ENCODE peak calls at places on chromosomes 1 and 21, in nine cellular contexts. M is body of pancreas; L is HCT116; P is astrocyte; C is left lung; Q is mucosa of descending colon; Y is spleen; Z is ovary; X is CD4-positive, alpha-beta T cell. E is an unnamed sample. For H3K9me3, the result is how much of the 10 kb centered on the place peaks cover.

GRCh38 chr1:59815892-59816291 is 1.1 kb downstream of the HOOK1 start:
- DNase-seq in M (no peak), L (no peak), P (no peak), C (no peak), Q (no peak), Y (no peak), Z (no peak), X (no peak), E (no peak)

GRCh38 chr1:48790397-48790796 is 13.7 kb upstream of the BEND5 start:
- DNase-seq in M (no peak), L (no peak), P (no peak), C (no peak), Q (no peak), Y (no peak), Z (no peak), X (no peak), E (no peak)

GRCh38 chr1:83802023-83802422 is 196.9 kb downstream of the TTLL7 start:
- DNase-seq in M (no peak), L (no peak), P (no peak), C (no peak), Q (no peak), Y (no peak), Z (no peak), X (no peak), E (no peak)

GRCh38 chr1:60831780-60832179 is 250.6 kb upstream of the NFIA start:
- DNase-seq in M (no peak), L (no peak), P (no peak), C (no peak), Q (no peak), Y (no peak), Z (no peak), X (no peak), E (no peak)

GRCh38 chr1:2594641-2595131 is 8.1 kb downstream of the PRXL2B start:
- DNase-seq in M (no peak), L (no peak), P (no peak), C (peak), Q (no peak), Y (peak), Z (peak), X (no peak), E (no peak)

GRCh38 chr21:34726627-34727337 is 58.0 kb downstream of the CLIC6 start:
- DNase-seq in M (no peak), L (no peak), P (peak), C (no peak), Q (no peak), Y (no peak), Z (no peak), X (no peak), E (no peak)

GRCh38 chr1:36320291-36320758 is 3.1 kb downstream of the EVA1B start:
- DNase-seq in M (no peak), L (no peak), P (no peak), C (no peak), Q (no peak), Y (no peak), Z (peak), X (no peak), E (no peak)

GRCh38 chr1:195604287-195604686 is 1004.0 kb downstream of the KCNT2 start:
- DNase-seq in M (no peak), L (no peak), P (peak), C (no peak), Q (no peak), Y (no peak), Z (no peak), X (no peak), E (no peak)

GRCh38 chr1:223097713-223098112 is 45.3 kb downstream of the TLR5 start:
- DNase-seq in M (no peak), L (no peak), P (no peak), C (no peak), Q (no peak), Y (no peak), Z (no peak), X (no peak), E (no peak)

GRCh38 chr1:47724427-47724999 is 272.7 kb downstream of the TRABD2B start:
- DNase-seq in M (no peak), L (no peak), P (no peak), C (no peak), Q (peak), Y (no peak), Z (no peak), X (no peak), E (no peak)

GRCh38 chr1:162687870-162688269 is 55.6 kb downstream of the DDR2 start:
- DNase-seq in M (no peak), L (no peak), P (no peak), C (no peak), Q (no peak), Y (no peak), Z (no peak), X (no peak), E (no peak)

GRCh38 chr1:33255347-33256311 is 663 bp upstream of the ZNF362 start:
- DNase-seq in M (peak), L (peak), P (peak), C (peak), Q (peak), Y (peak), Z (peak), X (peak), E (peak)

GRCh38 chr1:243946946-243947345 is 96.9 kb upstream of the AKT3 start:
- DNase-seq in M (no peak), L (no peak), P (no peak), C (no peak), Q (no peak), Y (no peak), Z (no peak), X (peak), E (no peak)

GRCh38 chr1:33130297-33130696 is 49.3 kb downstream of the AZIN2 start:
- DNase-seq in M (no peak), L (no peak), P (no peak), C (no peak), Q (no peak), Y (no peak), Z (no peak), X (no peak), E (peak)

GRCh38 chr1:52842643-52843310 is at the start of gene ZYG11A:
- DNase-seq in M (peak), L (no peak), P (peak), C (peak), Q (peak), Y (peak), Z (peak), X (peak), E (no peak)

GRCh38 chr1:6776895-6777294 is 8.4 kb upstream of the CAMTA1 start:
- DNase-seq in M (no peak), L (no peak), P (no peak), C (no peak), Q (peak), Y (no peak), Z (no peak), X (no peak), E (no peak)

GRCh38 chr1:235511470-235512240 is 7.4 kb upstream of the B3GALNT2 start:
- DNase-seq in M (no peak), L (no peak), P (peak), C (no peak), Q (no peak), Y (no peak), Z (no peak), X (no peak), E (no peak)

GRCh38 chr1:183595537-183595936 is 5.3 kb upstream of the NCF2 start:
- DNase-seq in M (no peak), L (no peak), P (no peak), C (no peak), Q (no peak), Y (no peak), Z (no peak), X (no peak), E (no peak)

GRCh38 chr1:225962440-225962975 is 21.5 kb upstream of the LEFTY2 start:
- DNase-seq in M (peak), L (no peak), P (no peak), C (no peak), Q (peak), Y (peak), Z (peak), X (peak), E (no peak)

GRCh38 chr1:103448560-103448959 is 76.9 kb upstream of the RNPC3 start:
- DNase-seq in M (no peak), L (no peak), P (peak), C (no peak), Q (no peak), Y (no peak), Z (no peak), X (no peak), E (no peak)

GRCh38 chr1:109886827-109887226 is 23.8 kb upstream of the CSF1 start:
- DNase-seq in M (peak), L (no peak), P (no peak), C (peak), Q (peak), Y (peak), Z (no peak), X (no peak), E (no peak)

GRCh38 chr1:16925635-16926490 is 4.1 kb downstream of the CROCC start:
- DNase-seq in M (no peak), L (no peak), P (no peak), C (no peak), Q (no peak), Y (no peak), Z (no peak), X (no peak), E (no peak)

GRCh38 chr1:155086182-155086741 is 7.6 kb downstream of the EFNA3 start:
- DNase-seq in M (peak), L (no peak), P (no peak), C (peak), Q (peak), Y (peak), Z (peak), X (peak), E (peak)

GRCh38 chr1:107477233-107477632 is 336.4 kb downstream of the NTNG1 start:
- DNase-seq in M (no peak), L (no peak), P (no peak), C (no peak), Q (peak), Y (no peak), Z (no peak), X (no peak), E (no peak)

GRCh38 chr1:61076728-61077675 is 5.4 kb upstream of the NFIA start:
- DNase-seq in M (peak), L (peak), P (peak), C (peak), Q (peak), Y (peak), Z (peak), X (peak), E (peak)

GRCh38 chr1:204466416-204467405 is 27.9 kb downstream of the PIK3C2B start:
- DNase-seq in M (peak), L (no peak), P (no peak), C (no peak), Q (no peak), Y (no peak), Z (no peak), X (no peak), E (peak)

GRCh38 chr1:237012789-237013383 is 8.6 kb upstream of the MT1HL1 start:
- DNase-seq in M (peak), L (no peak), P (peak), C (peak), Q (peak), Y (no peak), Z (peak), X (no peak), E (no peak)

GRCh38 chr1:168145184-168146159 is 8.7 kb upstream of the GPR161 start:
- DNase-seq in M (peak), L (peak), P (peak), C (peak), Q (peak), Y (peak), Z (peak), X (peak), E (peak)

GRCh38 chr1:111716371-111716770 is 22.8 kb downstream of the INKA2 start:
- DNase-seq in M (no peak), L (no peak), P (no peak), C (no peak), Q (no peak), Y (no peak), Z (no peak), X (no peak), E (no peak)

GRCh38 chr1:75643460-75643859 is 32.5 kb upstream of the SLC44A5 start:
- DNase-seq in M (no peak), L (no peak), P (no peak), C (no peak), Q (no peak), Y (no peak), Z (no peak), X (no peak), E (no peak)

GRCh38 chr1:77948841-77949424 is 29.9 kb downstream of the FUBP1 start:
- DNase-seq in M (peak), L (peak), P (peak), C (no peak), Q (no peak), Y (no peak), Z (no peak), X (no peak), E (no peak)

GRCh38 chr1:117534995-117535467 is 70.8 kb upstream of the TENT5C start:
- DNase-seq in M (peak), L (peak), P (peak), C (no peak), Q (peak), Y (peak), Z (peak), X (peak), E (peak)

GRCh38 chr21:29052224-29052623 is 21.2 kb downstream of the CCT8 start:
- DNase-seq in M (no peak), L (no peak), P (no peak), C (no peak), Q (no peak), Y (no peak), Z (no peak), X (no peak), E (no peak)

GRCh38 chr1:183089025-183089639 is 65.9 kb downstream of the LAMC1 start:
- DNase-seq in M (peak), L (no peak), P (no peak), C (no peak), Q (no peak), Y (no peak), Z (no peak), X (no peak), E (no peak)

GRCh38 chr21:46218906-46219590 is 9.5 kb downstream of the LSS start:
- DNase-seq in M (no peak), L (no peak), P (no peak), C (no peak), Q (no peak), Y (peak), Z (peak), X (no peak), E (no peak)

GRCh38 chr1:186142916-186143315 is 232.1 kb downstream of the TPR start:
- DNase-seq in M (no peak), L (no peak), P (peak), C (no peak), Q (no peak), Y (no peak), Z (no peak), X (no peak), E (no peak)

GRCh38 chr1:106022312-106022902 is 1034.1 kb upstream of the PRMT6 start:
- DNase-seq in M (no peak), L (no peak), P (no peak), C (no peak), Q (no peak), Y (no peak), Z (no peak), X (no peak), E (no peak)
- TF ChIP-seq CTCF in M (no peak), L (peak), P (peak), C (no peak), Q (no peak), Y (no peak), Z (no peak), X (no peak), E (no peak)

DNA sequence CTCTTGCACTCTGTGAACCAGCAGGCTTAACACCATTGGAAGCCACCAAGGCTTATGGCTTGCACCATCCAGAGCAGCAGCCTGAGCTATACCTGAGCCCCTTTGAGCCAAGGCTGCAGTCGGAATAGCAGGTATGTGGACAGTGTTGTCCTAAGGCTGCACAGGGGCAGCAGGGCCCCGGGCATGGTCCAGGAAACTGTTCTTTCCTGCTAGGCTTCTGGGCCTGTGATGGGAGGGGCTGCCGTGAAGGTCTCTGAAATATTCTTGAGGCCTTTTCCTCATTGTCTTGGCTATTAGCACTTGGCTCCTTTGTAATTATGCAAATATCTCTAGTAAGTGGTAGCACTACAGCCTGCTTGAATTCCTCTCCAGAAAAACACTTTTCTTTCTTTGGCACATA is 5.0 kb downstream of the KRTAP20-4 start:
- DNase-seq in M (no peak), L (no peak), P (no peak), C (no peak), Q (no peak), Y (no peak), Z (no peak), X (no peak), E (no peak)
- H3K9me3 ChIP-seq in M (under half), L (under half), P (under half), C (under half), Q (half or more), Y (under half), Z (under half), X (under half), E (under half)

GRCh38 chr1:45304311-45305081 is 22.2 kb upstream of the HPDL start:
- DNase-seq in M (peak), L (no peak), P (no peak), C (no peak), Q (peak), Y (peak), Z (peak), X (no peak), E (peak)
- TF ChIP-seq CTCF in M (no peak), L (no peak), P (no peak), C (no peak), Q (no peak), Y (no peak), Z (no peak), X (no peak), E (no peak)

GRCh38 chr1:247047702-247048101 is 30.9 kb downstream of the ZNF670 start:
- DNase-seq in M (no peak), L (no peak), P (no peak), C (no peak), Q (no peak), Y (no peak), Z (no peak), X (no peak), E (no peak)
- H3K9me3 ChIP-seq in M (under half), L (under half), P (under half), C (under half), Q (half or more), Y (half or more), Z (under half), X (half or more), E (under half)